ENCODE peak calls at places on chromosomes 16 and 17, in seven cellular contexts. U is cardiac fibroblast; M is WERI-Rb-1; F is effector memory CD4-positive, alpha-beta T cell; J is A549; V is body of pancreas; D is testis. G is an unnamed sample.

GRCh38 chr17:59688008-59688407 is 19.2 kb downstream of the PTRH2 start:
- DNase-seq in U (no peak), M (no peak), F (no peak), J (no peak), V (no peak), D (no peak), G (no peak)

GRCh38 chr17:28570716-28571254 is 539 bp downstream of the PIGS start:
- DNase-seq in U (no peak), M (peak; percentile 68), F (peak; percentile 35), J (peak; percentile 64), V (peak; percentile 32), D (peak; percentile 74), G (no peak)

GRCh38 chr16:47643610-47644009 is 182.5 kb downstream of the PHKB start:
- DNase-seq in U (no peak), M (no peak), F (no peak), J (no peak), V (no peak), D (no peak), G (peak; percentile 10)

GRCh38 chr16:83403751-83404150 is 404.0 kb upstream of the HSBP1 start:
- DNase-seq in U (peak; percentile 7), M (no peak), F (no peak), J (no peak), V (no peak), D (no peak), G (peak; percentile 65)

GRCh38 chr16:709651-710499 is 4.3 kb upstream of the FBXL16 start:
- DNase-seq in U (peak; percentile 86), M (peak; percentile 80), F (no peak), J (no peak), V (peak; percentile 57), D (peak; percentile 71), G (peak; percentile 84)

GRCh38 chr17:37286430-37286829 is 89.4 kb upstream of the C17orf78 start:
- DNase-seq in U (no peak), M (no peak), F (no peak), J (no peak), V (no peak), D (no peak), G (no peak)

GRCh38 chr16:66131156-66131807 is 235.2 kb upstream of the CDH5 start:
- DNase-seq in U (peak; percentile 22), M (no peak), F (no peak), J (no peak), V (no peak), D (no peak), G (peak; percentile 79)

GRCh38 chr17:43832168-43832975 is 574 bp downstream of the MPP3 start:
- DNase-seq in U (peak; percentile 55), M (peak; percentile 76), F (no peak), J (peak; percentile 92), V (peak; percentile 61), D (peak; percentile 43), G (peak; percentile 75)

GRCh38 chr17:50943575-50943933 is 77.4 kb upstream of the TOB1 start:
- DNase-seq in U (no peak), M (peak; percentile 31), F (no peak), J (no peak), V (no peak), D (peak; percentile 33), G (no peak)

GRCh38 chr16:47978491-47979490 is 177.0 kb downstream of the ABCC12 start:
- DNase-seq in U (no peak), M (peak; percentile 23), F (no peak), J (no peak), V (no peak), D (no peak), G (no peak)

GRCh38 chr17:5797447-5797846 is 213.1 kb upstream of the NLRP1 start:
- DNase-seq in U (no peak), M (no peak), F (no peak), J (no peak), V (no peak), D (no peak), G (no peak)
- H3K4me3 ChIP-seq in U (no peak overlapping the region), M (no peak overlapping the region), F (no peak overlapping the region), J (no peak overlapping the region), V (no peak overlapping the region), D (no peak overlapping the region), G (no peak overlapping the region)

GRCh38 chr16:50121278-50121677 is 31.8 kb upstream of the TENT4B start:
- DNase-seq in U (no peak), M (no peak), F (no peak), J (no peak), V (no peak), D (no peak), G (no peak)
- H3K4me3 ChIP-seq in U (no peak overlapping the region), M (no peak overlapping the region), F (no peak overlapping the region), J (no peak overlapping the region), V (no peak overlapping the region), D (no peak overlapping the region), G (no peak overlapping the region)

GRCh38 chr16:11361751-11362742 is 16.8 kb downstream of the RMI2 start:
- DNase-seq in U (no peak), M (no peak), F (peak; percentile 8), J (no peak), V (no peak), D (no peak), G (peak; percentile 69)
- H3K4me3 ChIP-seq in U (no peak overlapping the region), M (no peak overlapping the region), F (peak overlapping the region; percentile 35), J (no peak overlapping the region), V (no peak overlapping the region), D (no peak overlapping the region), G (no peak overlapping the region)

GRCh38 chr17:39667262-39668140 is 752 bp upstream of the PNMT start:
- DNase-seq in U (no peak), M (peak; percentile 84), F (no peak), J (no peak), V (peak; percentile 42), D (peak; percentile 33), G (no peak)

GRCh38 chr17:39666601-39667261 is 1.5 kb upstream of the PNMT start:
- DNase-seq in U (no peak), M (no peak), F (no peak), J (no peak), V (no peak), D (peak; percentile 49), G (no peak)

GRCh38 chr17:39669897-39670735 is 1.9 kb downstream of the PNMT start:
- DNase-seq in U (no peak), M (no peak), F (no peak), J (no peak), V (no peak), D (no peak), G (no peak)

GRCh38 chr17:39666231-39666600 is 1.1 kb downstream of the TCAP start:
- DNase-seq in U (no peak), M (no peak), F (no peak), J (no peak), V (no peak), D (no peak), G (no peak)

DNA sequence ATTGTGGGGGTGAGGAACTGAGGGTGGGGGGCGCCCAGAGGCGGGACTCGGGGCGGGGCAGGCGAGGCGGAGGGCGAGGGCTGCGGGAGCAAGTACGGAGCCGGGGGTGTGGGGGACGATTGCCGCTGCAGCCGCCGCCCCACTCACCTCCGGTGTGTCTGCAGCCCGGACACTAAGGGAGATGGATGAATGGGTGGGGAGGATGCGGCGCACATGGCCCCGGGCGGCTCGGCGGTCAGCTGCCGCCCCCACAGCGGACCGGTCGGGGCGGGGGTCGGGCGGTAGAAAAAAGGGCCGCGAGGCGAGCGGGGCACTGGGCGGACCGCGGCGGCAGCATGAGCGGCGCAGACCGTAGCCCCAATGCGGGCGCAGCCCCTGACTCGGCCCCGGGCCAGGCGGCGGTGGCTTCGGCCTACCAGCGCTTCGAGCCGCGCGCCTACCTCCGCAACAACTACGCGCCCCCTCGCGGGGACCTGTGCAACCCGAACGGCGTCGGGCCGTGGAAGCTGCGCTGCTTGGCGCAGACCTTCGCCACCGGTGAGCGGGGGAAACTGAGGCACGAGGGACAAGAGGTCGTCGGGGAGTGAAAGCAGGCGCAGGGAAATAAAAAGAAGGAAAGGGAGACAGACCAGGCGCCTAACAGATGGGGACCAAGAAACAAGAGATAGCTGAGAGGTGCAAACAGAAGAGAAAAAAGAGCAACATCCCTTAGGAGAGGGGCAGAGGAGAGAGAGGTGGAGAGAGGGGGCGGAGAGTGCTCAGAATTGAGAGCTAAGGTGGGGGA is at the start of gene PNMT:
- DNase-seq in U (peak; percentile 59), M (no peak), F (peak; percentile 17), J (peak; percentile 84), V (peak; percentile 79), D (peak; percentile 82), G (peak; percentile 42)
- H3K4me3 ChIP-seq in U (peak within 1 kb of the TSS; percentile 13), M (peak within 1 kb of the TSS; percentile 39), F (peak within 1 kb of the TSS; percentile 59), J (peak within 1 kb of the TSS; percentile 38), V (no peak within 1 kb of the TSS), D (peak within 1 kb of the TSS; percentile 29), G (no peak within 1 kb of the TSS)